ENCODE peak calls at places on chromosomes 3 and 15, in six cellular contexts. One of them, this sample, is unnamed.

GRCh38 chr15:28019594-28020320 is 79.4 kb downstream of the OCA2 start:
- DNase-seq in A549: no peak
- DNase-seq in GM12878: no peak
- DNase-seq in IMR-90: no peak
- DNase-seq in fibroblast of lung: no peak
- DNase-seq in K562: peak
- DNase-seq in this sample: no peak

GRCh38 chr3:88061749-88062148 is 2.7 kb downstream of the ZNF654 start:
- DNase-seq in IMR-90: no peak
- DNase-seq in GM12878: no peak
- DNase-seq in A549: no peak
- DNase-seq in K562: no peak
- DNase-seq in fibroblast of lung: no peak
- DNase-seq in this sample: peak

GRCh38 chr3:134694445-134694844 is 43.6 kb upstream of the KY start:
- DNase-seq in GM12878: no peak
- DNase-seq in A549: no peak
- DNase-seq in IMR-90: no peak
- DNase-seq in K562: no peak
- DNase-seq in fibroblast of lung: no peak
- DNase-seq in this sample: no peak

GRCh38 chr15:81229596-81229995 is 32.9 kb downstream of the IL16 start:
- DNase-seq in GM12878: no peak
- DNase-seq in K562: no peak
- DNase-seq in IMR-90: no peak
- DNase-seq in fibroblast of lung: no peak
- DNase-seq in A549: no peak
- DNase-seq in this sample: no peak

GRCh38 chr3:101292027-101292426 is 28.3 kb downstream of the IMPG2 start:
- DNase-seq in GM12878: no peak
- DNase-seq in A549: no peak
- DNase-seq in IMR-90: peak
- DNase-seq in fibroblast of lung: peak
- DNase-seq in K562: no peak
- DNase-seq in this sample: no peak

GRCh38 chr3:9109570-9109914 is 139.9 kb downstream of the SRGAP3 start:
- DNase-seq in K562: no peak
- DNase-seq in A549: no peak
- DNase-seq in GM12878: no peak
- DNase-seq in IMR-90: no peak
- DNase-seq in fibroblast of lung: no peak
- DNase-seq in this sample: no peak

GRCh38 chr3:65479967-65480366 is 558.8 kb downstream of the MAGI1 start:
- DNase-seq in K562: no peak
- DNase-seq in A549: no peak
- DNase-seq in GM12878: no peak
- DNase-seq in fibroblast of lung: peak
- DNase-seq in IMR-90: no peak
- DNase-seq in this sample: no peak

GRCh38 chr3:52292247-52293065 is 4.8 kb downstream of the GLYCTK start:
- DNase-seq in K562: no peak
- DNase-seq in fibroblast of lung: no peak
- DNase-seq in IMR-90: no peak
- DNase-seq in A549: no peak
- DNase-seq in GM12878: no peak
- DNase-seq in this sample: no peak

GRCh38 chr15:26771168-26771916 is 1.5 kb downstream of the GABRB3 start:
- DNase-seq in A549: no peak
- DNase-seq in GM12878: no peak
- DNase-seq in fibroblast of lung: no peak
- DNase-seq in K562: no peak
- DNase-seq in IMR-90: no peak
- DNase-seq in this sample: no peak

GRCh38 chr15:71312731-71313460 is 197.6 kb downstream of the THSD4 start:
- DNase-seq in K562: no peak
- DNase-seq in GM12878: no peak
- DNase-seq in IMR-90: peak
- DNase-seq in A549: no peak
- DNase-seq in fibroblast of lung: peak
- DNase-seq in this sample: no peak
- H3K4me2 ChIP-seq in K562: no peak
- H3K4me2 ChIP-seq in GM12878: no peak
- H3K4me2 ChIP-seq in IMR-90: no peak
- H3K4me2 ChIP-seq in A549: no peak
- H3K4me2 ChIP-seq in fibroblast of lung: no peak
- H3K4me2 ChIP-seq in this sample: no peak

GRCh38 chr15:29132110-29132420 is 137.6 kb downstream of the NSMCE3 start:
- DNase-seq in fibroblast of lung: no peak
- DNase-seq in IMR-90: no peak
- DNase-seq in K562: no peak
- DNase-seq in GM12878: no peak
- DNase-seq in A549: no peak
- DNase-seq in this sample: no peak
- H3K4me2 ChIP-seq in fibroblast of lung: no peak
- H3K4me2 ChIP-seq in IMR-90: no peak
- H3K4me2 ChIP-seq in K562: no peak
- H3K4me2 ChIP-seq in GM12878: no peak
- H3K4me2 ChIP-seq in A549: no peak
- H3K4me2 ChIP-seq in this sample: no peak

DNA sequence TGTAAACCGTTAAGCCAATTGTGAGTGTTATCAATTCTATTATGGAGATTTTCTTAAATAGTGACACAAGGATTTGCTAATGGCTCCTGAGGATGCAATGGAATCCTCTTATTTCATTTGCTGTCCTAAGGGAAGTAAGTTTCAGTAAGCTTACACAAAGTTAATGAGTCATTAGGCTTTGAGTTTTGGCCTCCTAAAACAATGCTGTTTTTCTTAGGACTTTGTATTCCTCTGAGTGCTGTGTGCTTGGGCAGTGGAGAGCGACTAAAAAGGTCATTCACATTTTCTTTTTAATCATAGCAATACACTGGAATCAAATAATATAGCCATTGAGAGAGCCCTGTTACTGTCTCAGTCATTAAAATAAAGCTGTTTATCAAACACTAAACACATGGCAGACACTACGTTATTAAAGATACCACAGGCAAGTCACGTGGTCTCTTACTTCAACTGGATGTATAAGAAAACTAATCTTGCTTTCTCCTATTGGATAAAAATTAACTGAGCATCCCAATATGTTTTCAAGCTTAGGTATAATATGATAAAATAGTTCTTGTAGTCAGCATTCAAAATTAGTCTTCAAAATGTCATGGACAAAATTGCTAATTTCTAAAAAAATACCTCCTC is 290.8 kb downstream of the NLGN1 start:
- DNase-seq in IMR-90: peak
- DNase-seq in GM12878: no peak
- DNase-seq in fibroblast of lung: peak
- DNase-seq in A549: no peak
- DNase-seq in K562: no peak
- DNase-seq in this sample: peak
- H3K4me2 ChIP-seq in IMR-90: no peak
- H3K4me2 ChIP-seq in GM12878: no peak
- H3K4me2 ChIP-seq in fibroblast of lung: no peak
- H3K4me2 ChIP-seq in A549: no peak
- H3K4me2 ChIP-seq in K562: no peak
- H3K4me2 ChIP-seq in this sample: no peak

DNA sequence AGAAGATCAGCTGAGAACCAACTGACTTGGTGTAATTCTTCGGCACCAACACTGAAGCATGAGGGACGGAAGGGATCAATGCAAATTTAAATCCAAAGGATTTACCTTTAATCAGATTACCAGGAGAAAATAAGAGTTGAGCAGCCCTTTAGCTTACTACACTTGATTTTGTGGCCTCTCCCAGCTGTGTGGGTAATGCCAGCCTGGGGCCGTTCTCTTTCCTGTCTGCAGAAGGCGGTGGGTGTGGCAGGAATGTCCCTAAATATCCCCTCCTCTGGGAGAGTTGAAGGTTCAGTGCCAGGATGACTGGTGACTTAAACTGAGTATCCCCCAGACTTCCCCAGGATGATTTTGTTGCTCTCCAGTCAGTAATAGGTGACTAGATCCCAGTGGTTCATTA is 22.9 kb downstream of the MAPKBP1 start:
- DNase-seq in GM12878: no peak
- DNase-seq in IMR-90: no peak
- DNase-seq in fibroblast of lung: no peak
- DNase-seq in K562: no peak
- DNase-seq in A549: no peak
- DNase-seq in this sample: no peak
- H3K4me2 ChIP-seq in GM12878: no peak
- H3K4me2 ChIP-seq in IMR-90: no peak
- H3K4me2 ChIP-seq in fibroblast of lung: peak
- H3K4me2 ChIP-seq in K562: no peak
- H3K4me2 ChIP-seq in A549: no peak
- H3K4me2 ChIP-seq in this sample: peak